ENCODE peak calls at places on chromosomes 4 and X, in nine cellular contexts. C, W, S, G, X, Y, Z, E and R are unnamed samples.
A peak's percentile ranks its signal among the peaks of the same experiment; 100 is the strongest.

GRCh38 chr4:22496165-22496813 is 19.6 kb downstream of the ADGRA3 start:
- DNase-seq in C (no peak), W (no peak), S (no peak), G (no peak), X (no peak), Y (no peak), Z (no peak), E (no peak), R (no peak)

GRCh38 chrX:103774070-103774642 is 2.5 kb upstream of the PLP1 start:
- DNase-seq in C (no peak), W (no peak), S (no peak), G (no peak), X (no peak), Y (no peak), Z (peak; percentile 48), E (no peak), R (peak; percentile 87)

GRCh38 chr4:102308032-102308799 is 37.1 kb downstream of the SLC39A8 start:
- DNase-seq in C (peak; percentile 33), W (no peak), S (peak; percentile 53), G (no peak), X (no peak), Y (no peak), Z (peak; percentile 17), E (no peak), R (no peak)

GRCh38 chrX:19912-20571 is 261.1 kb upstream of the PLCXD1 start:
- DNase-seq in C (peak; percentile 0), W (no peak), S (no peak), G (peak; percentile 28), X (no peak), Y (peak; percentile 5), Z (peak; percentile 0), E (peak; percentile 9), R (peak; percentile 51)

GRCh38 chrX:66915893-66916292 is 277.0 kb upstream of the EDA2R start:
- DNase-seq in C (peak; percentile 54), W (no peak), S (peak; percentile 6), G (no peak), X (no peak), Y (no peak), Z (no peak), E (no peak), R (peak; percentile 53)

GRCh38 chr4:14345356-14345775 is 656.9 kb upstream of the CPEB2 start:
- DNase-seq in C (no peak), W (no peak), S (peak; percentile 3), G (no peak), X (no peak), Y (no peak), Z (peak; percentile 71), E (no peak), R (no peak)

GRCh38 chr4:89067407-89067806 is 10.4 kb upstream of the FAM13A start:
- DNase-seq in C (peak; percentile 66), W (no peak), S (no peak), G (no peak), X (no peak), Y (no peak), Z (no peak), E (no peak), R (no peak)

GRCh38 chr4:183636488-183636887 is 22.5 kb downstream of the RWDD4 start:
- DNase-seq in C (no peak), W (no peak), S (no peak), G (no peak), X (no peak), Y (no peak), Z (peak; percentile 30), E (no peak), R (peak; percentile 51)

GRCh38 chr4:4541040-4541631 is 712 bp downstream of the STX18 start:
- DNase-seq in C (peak; percentile 43), W (peak; percentile 58), S (peak; percentile 48), G (no peak), X (no peak), Y (no peak), Z (peak; percentile 71), E (peak; percentile 89), R (no peak)

GRCh38 chr4:80125252-80126177 is 52.5 kb upstream of the ANTXR2 start:
- DNase-seq in C (peak; percentile 36), W (peak; percentile 68), S (peak; percentile 89), G (no peak), X (no peak), Y (peak; percentile 29), Z (peak; percentile 50), E (no peak), R (peak; percentile 52)

GRCh38 chrX:13121020-13121419 is 76.6 kb upstream of the FAM9C start:
- DNase-seq in C (no peak), W (no peak), S (no peak), G (no peak), X (no peak), Y (no peak), Z (no peak), E (no peak), R (no peak)

GRCh38 chr4:81632581-81633247 is 161.0 kb upstream of the RASGEF1B start:
- DNase-seq in C (no peak), W (no peak), S (no peak), G (no peak), X (no peak), Y (no peak), Z (peak; percentile 22), E (peak; percentile 53), R (no peak)